ENCODE peak calls at places on chromosomes 13 and 19, in eight cellular contexts. S is CD4-positive, alpha-beta memory T cell; G is tibial artery; P is colonic mucosa; B is H1; N is HL-60; V is caudate nucleus; J is cardiac muscle cell. L is an unnamed sample.

GRCh38 chr19:14563989-14564650 is 7.7 kb downstream of the NDUFB7 start:
- DNase-seq in P (no peak), N (peak; percentile 31), G (no peak), B (peak; percentile 83), S (peak; percentile 32), J (peak; percentile 21), V (no peak), L (no peak)

GRCh38 chr13:44031555-44031954 is 151.9 kb downstream of the LACC1 start:
- DNase-seq in J (no peak), G (no peak), N (no peak), B (no peak), S (no peak), P (no peak), V (no peak), L (no peak)

GRCh38 chr13:110276553-110276950 is 30.4 kb downstream of the COL4A1 start:
- DNase-seq in B (no peak), P (no peak), S (no peak), N (no peak), V (no peak), J (no peak), G (no peak), L (no peak)

GRCh38 chr13:49649244-49649962 is 21.1 kb downstream of the ARL11 start:
- DNase-seq in B (no peak), N (no peak), V (no peak), S (no peak), P (no peak), J (peak; percentile 66), G (no peak), L (no peak)

GRCh38 chr13:43544011-43544410 is 242.8 kb downstream of the ENOX1 start:
- DNase-seq in P (no peak), S (no peak), B (no peak), V (no peak), N (no peak), J (peak; percentile 30), G (no peak), L (peak; percentile 31)

GRCh38 chr19:14632286-14632685 is 42.4 kb downstream of the ADGRE3 start:
- DNase-seq in G (no peak), V (no peak), S (peak; percentile 16), N (peak; percentile 52), P (peak; percentile 20), J (peak; percentile 13), B (no peak), L (no peak)

GRCh38 chr19:50008532-50008931 is 16.6 kb downstream of the VRK3 start:
- DNase-seq in J (no peak), P (no peak), B (no peak), G (no peak), N (peak; percentile 18), S (no peak), V (no peak), L (no peak)

GRCh38 chr13:28641600-28641926 is 17.4 kb upstream of the POMP start:
- DNase-seq in N (no peak), B (no peak), S (no peak), P (no peak), V (no peak), J (peak; percentile 30), G (no peak), L (no peak)

GRCh38 chr13:40672310-40673060 is 6.0 kb upstream of the FOXO1 start:
- DNase-seq in S (no peak), G (no peak), P (no peak), V (no peak), N (no peak), J (peak; percentile 54), B (no peak), L (peak; percentile 36)

GRCh38 chr19:13537454-13537853 is 31.2 kb upstream of the CACNA1A start:
- DNase-seq in S (no peak), B (no peak), J (no peak), V (no peak), G (no peak), N (no peak), P (no peak), L (no peak)

GRCh38 chr19:46299695-46300094 is 2.9 kb downstream of the HIF3A start:
- DNase-seq in B (no peak), S (no peak), G (peak; percentile 50), J (peak; percentile 38), P (peak; percentile 44), N (peak; percentile 47), V (no peak), L (no peak)

GRCh38 chr19:18589380-18590272 is 1.0 kb downstream of the REX1BD start:
- DNase-seq in B (peak; percentile 69), G (peak; percentile 72), J (peak; percentile 73), P (peak; percentile 72), S (no peak), V (no peak), N (peak; percentile 74), L (peak; percentile 31)

GRCh38 chr13:110648155-110648819 is 32.9 kb downstream of the NAXD start:
- DNase-seq in V (no peak), G (no peak), B (no peak), P (peak; percentile 11), J (no peak), N (no peak), S (no peak), L (no peak)

GRCh38 chr13:51612867-51613266 is 28.6 kb downstream of the WDFY2 start:
- DNase-seq in P (no peak), S (no peak), J (no peak), B (no peak), V (no peak), N (no peak), G (no peak), L (no peak)

GRCh38 chr19:32415246-32415645 is 9.7 kb downstream of the DPY19L3 start:
- DNase-seq in V (no peak), S (no peak), B (no peak), G (no peak), J (no peak), N (no peak), P (no peak), L (no peak)

GRCh38 chr19:45641274-45642105 is 2.3 kb upstream of the EML2 start:
- DNase-seq in S (peak; percentile 44), J (peak; percentile 79), B (peak; percentile 92), P (peak; percentile 97), G (peak; percentile 69), N (peak; percentile 96), V (no peak), L (peak; percentile 76)

DNA sequence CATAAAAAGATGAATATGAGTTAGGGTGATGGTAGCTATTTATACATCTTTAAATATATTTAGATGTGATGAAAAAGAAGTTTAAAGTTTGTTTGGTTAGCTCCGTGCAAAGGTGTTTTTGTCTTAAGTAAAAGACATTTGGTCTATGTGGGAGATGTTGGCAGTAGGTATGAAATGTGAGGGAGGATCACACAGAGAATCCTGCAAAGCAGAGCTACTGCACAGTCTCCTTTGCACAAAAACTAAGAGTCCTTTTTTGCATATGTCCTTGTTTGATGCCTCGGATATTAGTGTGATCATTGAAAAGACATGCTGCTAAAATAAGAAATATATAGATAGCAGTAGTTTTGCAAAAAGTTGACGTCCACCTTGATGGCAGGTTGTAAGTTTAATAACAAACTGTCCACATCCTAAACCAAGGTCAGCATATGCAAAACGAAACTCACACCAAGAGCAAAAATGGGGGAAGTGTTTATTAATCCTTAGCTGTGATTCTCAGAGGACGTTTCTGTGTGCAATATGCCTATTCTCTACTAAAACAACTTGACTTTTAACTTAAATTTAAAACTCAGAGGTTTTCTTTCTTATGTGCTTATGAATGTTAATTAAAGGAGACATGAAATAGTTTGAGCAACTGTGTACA is 870.1 kb downstream of the PCDH9 start:
- DNase-seq in J (no peak), P (no peak), V (no peak), G (no peak), S (no peak), B (no peak), N (no peak), L (no peak)
- H3K27ac ChIP-seq in J (no peak overlapping the region), P (no peak overlapping the region), V (no peak overlapping the region), G (no peak overlapping the region), S (no peak overlapping the region), B (no peak overlapping the region), N (no peak overlapping the region), L (no peak overlapping the region)

DNA sequence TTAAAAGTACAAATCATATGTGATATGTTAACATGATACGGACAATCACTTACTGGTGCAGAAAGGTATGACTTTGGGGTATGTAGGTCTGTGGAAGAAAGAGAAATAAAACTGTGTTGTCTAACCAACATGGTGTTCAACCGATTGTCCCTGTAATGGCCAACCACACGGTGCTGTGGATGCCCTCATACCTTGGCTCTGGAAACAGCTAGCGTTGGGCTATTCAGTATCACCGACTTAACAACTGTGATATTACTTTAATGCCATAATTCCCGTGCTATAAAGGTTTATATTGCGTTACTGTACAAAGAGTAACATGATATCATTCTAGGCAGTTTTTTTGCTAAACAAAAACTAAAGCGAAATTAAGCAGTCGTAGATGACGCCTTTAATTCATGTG is 448.3 kb downstream of the EFNB2 start:
- DNase-seq in P (no peak), V (no peak), B (no peak), G (no peak), S (no peak), N (no peak), J (no peak), L (no peak)
- H3K27ac ChIP-seq in P (peak overlapping the region; percentile 39), V (no peak overlapping the region), B (no peak overlapping the region), G (no peak overlapping the region), S (no peak overlapping the region), N (no peak overlapping the region), J (no peak overlapping the region), L (no peak overlapping the region)

DNA sequence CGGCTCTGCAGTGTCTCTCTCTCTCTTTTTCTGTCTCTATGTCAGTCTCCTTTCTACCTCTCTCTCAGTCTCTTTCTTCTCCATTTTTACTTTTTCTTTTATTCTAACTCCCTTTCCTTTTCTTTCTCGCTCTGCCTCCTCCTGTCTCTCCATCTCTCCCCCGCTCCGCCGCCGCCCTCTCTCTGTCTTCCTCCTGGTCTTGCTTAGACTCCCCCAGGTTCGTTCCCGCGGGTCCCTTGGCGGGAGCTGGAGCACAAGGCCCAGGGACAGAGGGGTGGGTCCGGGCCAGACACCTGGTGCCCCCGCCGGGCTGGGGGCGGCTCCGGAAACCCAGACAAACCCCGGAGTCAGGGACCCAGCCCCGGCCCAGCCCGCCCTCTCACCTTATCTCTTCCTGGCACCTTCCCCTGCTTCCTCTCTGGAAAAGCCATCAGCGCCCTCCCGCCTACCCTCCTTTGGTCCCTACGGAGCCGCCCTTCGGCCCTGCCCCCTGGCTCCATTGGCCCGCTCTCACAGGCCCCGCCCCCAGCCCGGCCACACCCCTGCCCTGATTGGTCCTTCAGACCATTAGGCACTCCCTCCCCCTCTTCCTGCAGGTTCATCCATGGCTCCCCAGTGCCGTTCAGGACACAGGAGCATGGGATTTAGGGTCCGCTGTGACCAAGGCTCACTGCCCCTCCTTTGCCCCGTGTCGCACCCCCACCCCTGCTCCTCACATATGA is 15.4 kb upstream of the NOP53 start:
- DNase-seq in J (peak; percentile 72), V (no peak), P (peak; percentile 75), B (no peak), S (no peak), G (peak; percentile 69), N (peak; percentile 13), L (no peak)
- H3K27ac ChIP-seq in J (no peak overlapping the region), V (no peak overlapping the region), P (peak overlapping the region; percentile 40), B (no peak overlapping the region), S (no peak overlapping the region), G (peak overlapping the region; percentile 91), N (no peak overlapping the region), L (peak overlapping the region; percentile 95)

GRCh38 chr19:6611441-6611852 is 20.5 kb upstream of the CD70 start:
- DNase-seq in V (no peak), G (no peak), N (no peak), J (peak; percentile 22), P (no peak), S (no peak), B (no peak), L (no peak)
- H3K27ac ChIP-seq in V (no peak overlapping the region), G (no peak overlapping the region), N (no peak overlapping the region), J (no peak overlapping the region), P (no peak overlapping the region), S (no peak overlapping the region), B (no peak overlapping the region), L (peak overlapping the region; percentile 66)